ENCODE peak calls at places on chromosomes 16 and 17, in ten cellular contexts. V is HCT116, K is GM23338, N is heart right ventricle, C is uterus, H is sigmoid colon, Q is right lobe of liver, J is PC-9, B is lower lobe of right lung, G is prostate gland. D is an unnamed sample.

GRCh38 chr16:82694239-82694874 is 67.6 kb downstream of the CDH13 start:
- DNase-seq in V (no peak), K (no peak), N (no peak), C (no peak), H (no peak), Q (no peak), J (no peak), B (no peak), G (no peak), D (no peak)

GRCh38 chr17:75194879-75195278 is 10.6 kb upstream of the NUP85 start:
- DNase-seq in V (no peak), K (no peak), N (no peak), C (no peak), H (no peak), Q (no peak), J (peak; percentile 23), B (no peak), G (no peak), D (no peak)

GRCh38 chr17:66755101-66755943 is 79.6 kb upstream of the CACNG5 start:
- DNase-seq in V (peak; percentile 6), K (no peak), N (no peak), C (no peak), H (peak; percentile 45), Q (no peak), J (no peak), B (no peak), G (no peak), D (no peak)

GRCh38 chr17:34234616-34235015 is 20.5 kb upstream of the CCL2 start:
- DNase-seq in V (no peak), K (no peak), N (no peak), C (no peak), H (no peak), Q (no peak), J (no peak), B (no peak), G (no peak), D (no peak)

GRCh38 chr17:56358651-56359050 is 205.4 kb downstream of the ANKFN1 start:
- DNase-seq in V (peak; percentile 22), K (no peak), N (no peak), C (no peak), H (no peak), Q (no peak), J (no peak), B (no peak), G (no peak), D (no peak)

GRCh38 chr17:57085448-57086068 is 512 bp downstream of the AKAP1 start:
- DNase-seq in V (no peak), K (peak; percentile 60), N (peak; percentile 72), C (peak; percentile 68), H (peak; percentile 84), Q (peak; percentile 93), J (peak; percentile 44), B (peak; percentile 77), G (no peak), D (peak; percentile 36)

GRCh38 chr17:67439269-67439668 is 62.2 kb downstream of the PITPNC1 start:
- DNase-seq in V (no peak), K (no peak), N (no peak), C (no peak), H (no peak), Q (no peak), J (no peak), B (no peak), G (no peak), D (no peak)

GRCh38 chr16:52435573-52435972 is 111.4 kb downstream of the TOX3 start:
- DNase-seq in V (no peak), K (no peak), N (no peak), C (no peak), H (no peak), Q (no peak), J (no peak), B (no peak), G (no peak), D (peak; percentile 7)

GRCh38 chr17:3958200-3958599 is 6.0 kb downstream of the ATP2A3 start:
- DNase-seq in V (no peak), K (no peak), N (no peak), C (no peak), H (no peak), Q (no peak), J (no peak), B (no peak), G (no peak), D (no peak)

GRCh38 chr17:79317916-79318315 is 243.3 kb downstream of the ENGASE start:
- DNase-seq in V (no peak), K (no peak), N (no peak), C (no peak), H (no peak), Q (no peak), J (no peak), B (no peak), G (no peak), D (no peak)

GRCh38 chr17:7862692-7863437 is 5.1 kb downstream of the CYB5D1 start:
- DNase-seq in V (no peak), K (peak; percentile 91), N (no peak), C (peak; percentile 55), H (peak; percentile 74), Q (no peak), J (peak; percentile 49), B (no peak), G (peak; percentile 72), D (peak; percentile 65)

GRCh38 chr17:16439867-16440351 is 24.5 kb downstream of the TRPV2 start:
- DNase-seq in V (no peak), K (no peak), N (no peak), C (no peak), H (no peak), Q (no peak), J (no peak), B (no peak), G (no peak), D (no peak)

GRCh38 chr17:56623383-56623782 is 29.9 kb downstream of the NOG start:
- DNase-seq in V (no peak), K (no peak), N (no peak), C (no peak), H (no peak), Q (no peak), J (no peak), B (no peak), G (no peak), D (no peak)

GRCh38 chr16:82379601-82380000 is 209.6 kb upstream of the MPHOSPH6 start:
- DNase-seq in V (no peak), K (no peak), N (no peak), C (no peak), H (no peak), Q (no peak), J (no peak), B (no peak), G (no peak), D (no peak)

GRCh38 chr17:28446716-28447395 is 26.6 kb upstream of the SLC13A2 start:
- DNase-seq in V (no peak), K (no peak), N (no peak), C (no peak), H (no peak), Q (no peak), J (peak; percentile 54), B (no peak), G (no peak), D (no peak)

GRCh38 chr17:11896199-11896598 is 101.1 kb downstream of the ZNF18 start:
- DNase-seq in V (no peak), K (no peak), N (no peak), C (no peak), H (no peak), Q (no peak), J (no peak), B (no peak), G (no peak), D (no peak)

GRCh38 chr16:61382435-61382834 is 653.8 kb downstream of the CDH8 start:
- DNase-seq in V (no peak), K (no peak), N (no peak), C (no peak), H (no peak), Q (no peak), J (no peak), B (no peak), G (no peak), D (no peak)

GRCh38 chr16:57301126-57301817 is 16.8 kb upstream of the PLLP start:
- DNase-seq in V (no peak), K (peak; percentile 65), N (peak; percentile 27), C (peak; percentile 53), H (peak; percentile 73), Q (no peak), J (no peak), B (no peak), G (no peak), D (no peak)

DNA sequence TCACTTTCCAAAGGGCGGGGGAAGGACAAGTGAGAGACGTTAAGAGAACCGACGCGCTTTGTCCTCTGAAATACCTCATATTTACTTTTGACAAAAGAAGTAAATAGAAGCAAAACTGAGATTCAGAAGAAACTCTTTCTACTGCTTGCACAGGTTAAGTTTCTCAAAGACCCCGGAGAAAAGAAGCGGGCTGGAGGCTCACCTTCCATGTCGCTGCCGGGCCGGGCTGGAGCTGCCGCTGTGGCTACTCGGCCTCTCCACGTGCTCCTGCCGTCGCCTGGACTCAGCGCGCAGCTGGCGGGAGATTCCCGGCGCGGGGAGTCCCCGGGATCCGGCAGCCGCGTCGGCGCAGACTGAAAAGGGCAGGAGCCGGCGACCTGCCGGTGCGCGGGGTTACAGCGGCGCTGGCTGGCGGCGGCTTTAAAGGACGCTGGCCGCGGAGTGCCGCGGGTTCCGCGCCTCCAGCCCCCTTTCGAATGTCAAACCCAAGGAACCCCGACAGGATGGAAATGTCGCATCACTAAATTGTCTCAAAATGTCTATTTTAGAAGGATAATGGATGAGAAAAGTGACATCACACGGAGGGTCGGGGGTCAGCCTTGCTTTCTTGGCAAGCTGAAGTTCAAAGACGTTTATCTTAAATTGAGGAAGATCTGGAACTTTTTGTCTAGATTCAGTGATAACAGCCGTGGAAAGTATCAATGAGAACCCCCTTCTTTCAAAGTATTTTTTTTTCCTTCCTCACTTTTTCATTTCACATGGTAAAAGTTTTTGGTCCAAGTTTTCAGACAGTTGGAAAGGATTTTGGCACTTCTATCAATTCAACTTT is at the start of gene IKZF3:
- DNase-seq in V (no peak), K (peak; percentile 91), N (peak; percentile 62), C (peak; percentile 19), H (no peak), Q (peak; percentile 90), J (peak; percentile 55), B (peak; percentile 87), G (peak; percentile 51), D (peak; percentile 35)
- H3K27ac ChIP-seq in V (no peak within 1 kb of the TSS), K (no peak within 1 kb of the TSS), N (peak within 1 kb of the TSS; percentile 79), C (no peak within 1 kb of the TSS), H (no peak within 1 kb of the TSS), Q (no peak within 1 kb of the TSS), J (no peak within 1 kb of the TSS), B (peak within 1 kb of the TSS; percentile 57), G (no peak within 1 kb of the TSS), D (no peak within 1 kb of the TSS)

GRCh38 chr16:64437706-64438329 is 684.0 kb downstream of the CDH11 start:
- DNase-seq in V (no peak), K (no peak), N (no peak), C (no peak), H (no peak), Q (no peak), J (no peak), B (no peak), G (no peak), D (peak; percentile 25)
- H3K27me3 ChIP-seq in V (no peaks in the 10 kb centered on the region), K (no peaks in the 10 kb centered on the region), N (no peaks in the 10 kb centered on the region), C (no peaks in the 10 kb centered on the region), H (no peaks in the 10 kb centered on the region), Q (no peaks in the 10 kb centered on the region), J (no peaks in the 10 kb centered on the region), B (no peaks in the 10 kb centered on the region), G (no peaks in the 10 kb centered on the region), D (no peaks in the 10 kb centered on the region)

GRCh38 chr17:49022391-49022941 is 25.3 kb downstream of the IGF2BP1 start:
- DNase-seq in V (no peak), K (peak; percentile 98), N (no peak), C (no peak), H (no peak), Q (no peak), J (peak; percentile 58), B (no peak), G (no peak), D (peak; percentile 89)
- H3K4me3 ChIP-seq in V (no peak overlapping the region), K (peak overlapping the region; percentile 51), N (no peak overlapping the region), C (no peak overlapping the region), H (no peak overlapping the region), Q (no peak overlapping the region), J (no peak overlapping the region), B (no peak overlapping the region), G (no peak overlapping the region), D (no peak overlapping the region)

GRCh38 chr17:42512733-42513251 is 23.2 kb upstream of the NAGLU start:
- DNase-seq in V (no peak), K (no peak), N (no peak), C (no peak), H (peak; percentile 48), Q (no peak), J (no peak), B (no peak), G (no peak), D (no peak)
- H3K27ac ChIP-seq in V (no peak overlapping the region), K (no peak overlapping the region), N (peak overlapping the region; percentile 4), C (peak overlapping the region; percentile 95), H (peak overlapping the region; percentile 57), Q (peak overlapping the region; percentile 72), J (no peak overlapping the region), B (peak overlapping the region; percentile 57), G (peak overlapping the region; percentile 74), D (no peak overlapping the region)

D was measured in cardiac muscle cell.